ENCODE peak calls at places on chromosome 9, in five cellular contexts. One of them, this sample, is unnamed.

GRCh38 chr9:15622596-15622995 is 69.8 kb downstream of the CCDC171 start:
- DNase-seq in adipocyte: peak
- DNase-seq in SK-N-MC: peak
- DNase-seq in HepG2: no peak
- DNase-seq in IMR-90: peak
- DNase-seq in this sample: peak

GRCh38 chr9:27368317-27368985 is 71.5 kb upstream of the EQTN start:
- DNase-seq in adipocyte: peak
- DNase-seq in HepG2: no peak
- DNase-seq in IMR-90: no peak
- DNase-seq in SK-N-MC: no peak
- DNase-seq in this sample: peak

GRCh38 chr9:76266649-76267627 is 127.3 kb downstream of the RFK start:
- DNase-seq in SK-N-MC: no peak
- DNase-seq in adipocyte: no peak
- DNase-seq in IMR-90: no peak
- DNase-seq in HepG2: no peak
- DNase-seq in this sample: no peak

GRCh38 chr9:114249424-114250234 is 73.3 kb upstream of the ORM1 start:
- DNase-seq in adipocyte: no peak
- DNase-seq in SK-N-MC: no peak
- DNase-seq in IMR-90: no peak
- DNase-seq in HepG2: no peak
- DNase-seq in this sample: peak

GRCh38 chr9:137320555-137321384 is 18.7 kb upstream of the NRARP start:
- DNase-seq in SK-N-MC: no peak
- DNase-seq in IMR-90: no peak
- DNase-seq in adipocyte: no peak
- DNase-seq in HepG2: no peak
- DNase-seq in this sample: no peak

GRCh38 chr9:37141015-37141414 is 20.6 kb downstream of the ZCCHC7 start:
- DNase-seq in IMR-90: no peak
- DNase-seq in HepG2: no peak
- DNase-seq in SK-N-MC: no peak
- DNase-seq in adipocyte: no peak
- DNase-seq in this sample: no peak

GRCh38 chr9:117414220-117414905 is 494 bp downstream of the ASTN2 start:
- DNase-seq in SK-N-MC: no peak
- DNase-seq in HepG2: no peak
- DNase-seq in adipocyte: peak
- DNase-seq in IMR-90: no peak
- DNase-seq in this sample: peak

GRCh38 chr9:114633452-114634089 is 22.5 kb downstream of the TMEM268 start:
- DNase-seq in HepG2: no peak
- DNase-seq in adipocyte: no peak
- DNase-seq in IMR-90: no peak
- DNase-seq in SK-N-MC: no peak
- DNase-seq in this sample: peak

GRCh38 chr9:17216011-17216410 is 81.2 kb downstream of the CNTLN start:
- DNase-seq in SK-N-MC: no peak
- DNase-seq in adipocyte: no peak
- DNase-seq in HepG2: no peak
- DNase-seq in IMR-90: no peak
- DNase-seq in this sample: peak

GRCh38 chr9:89523948-89524347 is 26.0 kb upstream of the SEMA4D start:
- DNase-seq in SK-N-MC: no peak
- DNase-seq in IMR-90: no peak
- DNase-seq in HepG2: no peak
- DNase-seq in adipocyte: no peak
- DNase-seq in this sample: no peak

GRCh38 chr9:79975471-79976316 is 403.9 kb downstream of the TLE4 start:
- DNase-seq in HepG2: no peak
- DNase-seq in adipocyte: no peak
- DNase-seq in IMR-90: no peak
- DNase-seq in SK-N-MC: no peak
- DNase-seq in this sample: no peak

GRCh38 chr9:2390028-2390427 is 231.6 kb upstream of the VLDLR start:
- DNase-seq in SK-N-MC: no peak
- DNase-seq in adipocyte: no peak
- DNase-seq in IMR-90: no peak
- DNase-seq in HepG2: no peak
- DNase-seq in this sample: peak

GRCh38 chr9:93809204-93809940 is 145.8 kb downstream of the BARX1 start:
- DNase-seq in HepG2: no peak
- DNase-seq in IMR-90: no peak
- DNase-seq in adipocyte: no peak
- DNase-seq in SK-N-MC: no peak
- DNase-seq in this sample: no peak

GRCh38 chr9:124267271-124267807 is 9.6 kb downstream of the NEK6 start:
- DNase-seq in SK-N-MC: no peak
- DNase-seq in HepG2: no peak
- DNase-seq in adipocyte: peak
- DNase-seq in IMR-90: peak
- DNase-seq in this sample: peak

GRCh38 chr9:124449381-124450151 is 685 bp upstream of the ADGRD2 start:
- DNase-seq in HepG2: no peak
- DNase-seq in IMR-90: no peak
- DNase-seq in SK-N-MC: no peak
- DNase-seq in adipocyte: no peak
- DNase-seq in this sample: no peak

GRCh38 chr9:132823370-132824144 is 54.5 kb downstream of the AK8 start:
- DNase-seq in SK-N-MC: no peak
- DNase-seq in HepG2: peak
- DNase-seq in IMR-90: no peak
- DNase-seq in adipocyte: no peak
- DNase-seq in this sample: no peak

GRCh38 chr9:124602204-124602603 is 95.0 kb upstream of the NR5A1 start:
- DNase-seq in SK-N-MC: no peak
- DNase-seq in IMR-90: peak
- DNase-seq in adipocyte: no peak
- DNase-seq in HepG2: peak
- DNase-seq in this sample: no peak

GRCh38 chr9:18358325-18358724 is 115.6 kb upstream of the ADAMTSL1 start:
- DNase-seq in IMR-90: peak
- DNase-seq in SK-N-MC: no peak
- DNase-seq in HepG2: no peak
- DNase-seq in adipocyte: no peak
- DNase-seq in this sample: peak

GRCh38 chr9:34254141-34254913 is 74.7 kb downstream of the KIF24 start:
- DNase-seq in adipocyte: peak
- DNase-seq in HepG2: no peak
- DNase-seq in SK-N-MC: no peak
- DNase-seq in IMR-90: peak
- DNase-seq in this sample: peak

GRCh38 chr9:37911271-37911681 is 7.3 kb upstream of the SLC25A51 start:
- DNase-seq in SK-N-MC: no peak
- DNase-seq in IMR-90: peak
- DNase-seq in HepG2: no peak
- DNase-seq in adipocyte: no peak
- DNase-seq in this sample: no peak

GRCh38 chr9:132681561-132681960 is 11.3 kb downstream of the GTF3C4 start:
- DNase-seq in SK-N-MC: no peak
- DNase-seq in adipocyte: no peak
- DNase-seq in HepG2: no peak
- DNase-seq in IMR-90: no peak
- DNase-seq in this sample: no peak

GRCh38 chr9:105067895-105068580 is 140.1 kb upstream of the ABCA1 start:
- DNase-seq in adipocyte: no peak
- DNase-seq in IMR-90: peak
- DNase-seq in SK-N-MC: no peak
- DNase-seq in HepG2: no peak
- DNase-seq in this sample: peak

GRCh38 chr9:109252291-109252690 is 68.6 kb downstream of the EPB41L4B start:
- DNase-seq in IMR-90: no peak
- DNase-seq in SK-N-MC: no peak
- DNase-seq in HepG2: no peak
- DNase-seq in adipocyte: no peak
- DNase-seq in this sample: no peak

GRCh38 chr9:23539311-23539710 is 286.7 kb downstream of the ELAVL2 start:
- DNase-seq in HepG2: no peak
- DNase-seq in IMR-90: no peak
- DNase-seq in SK-N-MC: no peak
- DNase-seq in adipocyte: no peak
- DNase-seq in this sample: no peak

GRCh38 chr9:131971482-131972074 is 108.1 kb downstream of the MED27 start:
- DNase-seq in IMR-90: no peak
- DNase-seq in SK-N-MC: no peak
- DNase-seq in adipocyte: no peak
- DNase-seq in HepG2: no peak
- DNase-seq in this sample: no peak

GRCh38 chr9:37341704-37342103 is 80.8 kb upstream of the GRHPR start:
- DNase-seq in SK-N-MC: no peak
- DNase-seq in IMR-90: no peak
- DNase-seq in adipocyte: no peak
- DNase-seq in HepG2: no peak
- DNase-seq in this sample: no peak

GRCh38 chr9:137823986-137824771 is 53.4 kb upstream of the CACNA1B start:
- DNase-seq in SK-N-MC: no peak
- DNase-seq in IMR-90: no peak
- DNase-seq in HepG2: no peak
- DNase-seq in adipocyte: no peak
- DNase-seq in this sample: no peak

GRCh38 chr9:25678147-25678666 is at the start of gene TUSC1:
- DNase-seq in HepG2: no peak
- DNase-seq in SK-N-MC: peak
- DNase-seq in adipocyte: peak
- DNase-seq in IMR-90: peak
- DNase-seq in this sample: peak

GRCh38 chr9:89256690-89257089 is 54.3 kb upstream of the CKS2 start:
- DNase-seq in IMR-90: no peak
- DNase-seq in SK-N-MC: no peak
- DNase-seq in adipocyte: no peak
- DNase-seq in HepG2: no peak
- DNase-seq in this sample: no peak

GRCh38 chr9:89988458-89988857 is 383.6 kb downstream of the GADD45G start:
- DNase-seq in adipocyte: no peak
- DNase-seq in IMR-90: peak
- DNase-seq in HepG2: no peak
- DNase-seq in SK-N-MC: no peak
- DNase-seq in this sample: no peak

GRCh38 chr9:85212887-85213286 is 528.9 kb downstream of the AGTPBP1 start:
- DNase-seq in HepG2: no peak
- DNase-seq in SK-N-MC: no peak
- DNase-seq in IMR-90: no peak
- DNase-seq in adipocyte: no peak
- DNase-seq in this sample: peak

GRCh38 chr9:111559000-111559610 is 34.1 kb downstream of the ZNF483 start:
- DNase-seq in IMR-90: peak
- DNase-seq in adipocyte: no peak
- DNase-seq in HepG2: no peak
- DNase-seq in SK-N-MC: no peak
- DNase-seq in this sample: peak

GRCh38 chr9:130265431-130266235 is at the start of gene HMCN2:
- DNase-seq in HepG2: no peak
- DNase-seq in SK-N-MC: no peak
- DNase-seq in IMR-90: no peak
- DNase-seq in adipocyte: peak
- DNase-seq in this sample: peak

GRCh38 chr9:111759762-111760639 is 34.7 kb downstream of the SHOC1 start:
- DNase-seq in HepG2: peak
- DNase-seq in adipocyte: peak
- DNase-seq in IMR-90: peak
- DNase-seq in SK-N-MC: peak
- DNase-seq in this sample: peak

GRCh38 chr9:104911029-104911607 is 16.8 kb downstream of the ABCA1 start:
- DNase-seq in HepG2: peak
- DNase-seq in adipocyte: peak
- DNase-seq in SK-N-MC: no peak
- DNase-seq in IMR-90: peak
- DNase-seq in this sample: peak

DNA sequence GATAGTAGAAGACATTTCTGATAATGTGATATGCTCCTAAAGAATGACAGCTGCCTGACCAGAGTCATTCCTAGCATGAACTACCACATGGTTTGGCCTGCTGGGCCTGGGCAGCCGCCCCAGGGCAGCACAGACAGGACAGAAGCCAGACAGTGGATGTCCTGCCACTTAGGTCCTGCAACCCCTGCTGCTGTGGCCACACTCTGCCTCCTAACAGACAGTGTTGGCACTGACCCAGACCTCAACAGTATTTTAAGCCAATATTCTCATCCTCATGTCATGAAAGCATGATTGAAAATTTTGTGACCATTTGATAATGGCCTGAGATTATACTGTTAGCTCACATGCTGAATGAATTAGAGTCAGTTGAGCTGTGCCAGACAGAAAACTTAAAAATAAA is 15.8 kb downstream of the CENPP start:
- DNase-seq in IMR-90: no peak
- DNase-seq in adipocyte: no peak
- DNase-seq in HepG2: no peak
- DNase-seq in SK-N-MC: no peak
- DNase-seq in this sample: no peak
- H3K9ac ChIP-seq in IMR-90: no peak
- H3K9ac ChIP-seq in adipocyte: no peak
- H3K9ac ChIP-seq in HepG2: no peak
- H3K9ac ChIP-seq in SK-N-MC: no peak
- H3K9ac ChIP-seq in this sample: no peak

DNA sequence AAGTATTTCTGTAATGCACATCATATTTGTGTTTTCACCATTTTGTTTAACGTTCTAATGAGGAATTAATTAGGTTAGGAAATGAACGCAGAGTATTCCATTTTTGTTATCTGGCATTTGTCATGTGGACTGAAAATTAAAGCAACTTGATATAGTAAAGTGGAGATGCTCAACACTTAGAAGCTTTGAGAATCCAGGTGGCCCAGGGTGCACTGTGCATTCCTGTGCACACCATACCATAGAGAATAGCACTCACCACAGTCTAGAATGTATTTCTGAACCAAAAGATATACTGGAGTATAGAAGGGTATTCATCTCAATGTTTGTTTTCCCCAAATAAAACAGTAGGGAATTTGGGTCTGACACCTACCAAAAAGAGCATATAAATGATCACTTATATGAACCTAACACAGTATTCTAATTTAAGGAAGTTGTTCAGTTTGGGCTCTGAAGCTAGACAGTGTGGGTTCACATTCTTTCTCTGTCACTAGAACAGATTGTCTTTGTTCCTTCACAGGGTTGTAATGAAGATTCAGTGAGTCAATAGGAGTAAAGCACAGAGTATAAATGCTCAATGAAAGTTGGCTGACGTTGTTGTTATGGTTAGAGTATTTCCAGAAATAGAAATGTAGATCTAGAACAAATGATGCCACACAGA is 125.6 kb upstream of the DMRT1 start:
- DNase-seq in IMR-90: peak
- DNase-seq in HepG2: peak
- DNase-seq in adipocyte: peak
- DNase-seq in SK-N-MC: no peak
- DNase-seq in this sample: peak
- H3K9ac ChIP-seq in IMR-90: no peak
- H3K9ac ChIP-seq in HepG2: no peak
- H3K9ac ChIP-seq in adipocyte: peak
- H3K9ac ChIP-seq in SK-N-MC: no peak
- H3K9ac ChIP-seq in this sample: peak

GRCh38 chr9:134425815-134426214 is 99.6 kb downstream of the RXRA start:
- DNase-seq in HepG2: no peak
- DNase-seq in adipocyte: no peak
- DNase-seq in SK-N-MC: no peak
- DNase-seq in IMR-90: no peak
- DNase-seq in this sample: no peak
- H3K9ac ChIP-seq in HepG2: no peak
- H3K9ac ChIP-seq in adipocyte: no peak
- H3K9ac ChIP-seq in SK-N-MC: no peak
- H3K9ac ChIP-seq in IMR-90: no peak
- H3K9ac ChIP-seq in this sample: no peak

GRCh38 chr9:547309-547708 is 294.2 kb upstream of the DMRT1 start:
- DNase-seq in HepG2: no peak
- DNase-seq in SK-N-MC: no peak
- DNase-seq in IMR-90: no peak
- DNase-seq in adipocyte: no peak
- DNase-seq in this sample: no peak
- H3K9ac ChIP-seq in HepG2: no peak
- H3K9ac ChIP-seq in SK-N-MC: no peak
- H3K9ac ChIP-seq in IMR-90: no peak
- H3K9ac ChIP-seq in adipocyte: no peak
- H3K9ac ChIP-seq in this sample: no peak

This sample was measured in GM23248.